ENCODE peak calls at places on chromosomes 7 and 10, in five cellular contexts. One of them, this sample, is unnamed.

GRCh38 chr7:8216291-8216690 is 45.7 kb downstream of the ICA1 start:
- DNase-seq in IMR-90: no peak
- DNase-seq in H9: no peak
- DNase-seq in neuronal stem cell: no peak
- DNase-seq in H1: no peak
- DNase-seq in this sample: no peak

GRCh38 chr7:151755131-151755787 is 121.7 kb downstream of the PRKAG2 start:
- DNase-seq in IMR-90: peak; percentile 82
- DNase-seq in H9: peak; percentile 58
- DNase-seq in neuronal stem cell: no peak
- DNase-seq in H1: no peak
- DNase-seq in this sample: peak; percentile 56

GRCh38 chr10:15748137-15748536 is 28.4 kb upstream of the ITGA8 start:
- DNase-seq in IMR-90: no peak
- DNase-seq in H9: no peak
- DNase-seq in neuronal stem cell: no peak
- DNase-seq in H1: no peak
- DNase-seq in this sample: no peak

GRCh38 chr10:86440874-86441838 is 74.6 kb upstream of the GRID1 start:
- DNase-seq in IMR-90: peak; percentile 91
- DNase-seq in H9: no peak
- DNase-seq in neuronal stem cell: no peak
- DNase-seq in H1: no peak
- DNase-seq in this sample: peak; percentile 16

GRCh38 chr7:76201732-76202665 is at the start of gene SRRM3:
- DNase-seq in IMR-90: peak; percentile 72
- DNase-seq in H9: peak; percentile 88
- DNase-seq in neuronal stem cell: peak; percentile 89
- DNase-seq in H1: no peak
- DNase-seq in this sample: peak; percentile 90

GRCh38 chr10:34194259-34194658 is 620.8 kb downstream of the PARD3 start:
- DNase-seq in IMR-90: peak; percentile 88
- DNase-seq in H9: no peak
- DNase-seq in neuronal stem cell: no peak
- DNase-seq in H1: no peak
- DNase-seq in this sample: no peak

GRCh38 chr10:61286695-61287094 is 166.5 kb downstream of the TMEM26 start:
- DNase-seq in IMR-90: no peak
- DNase-seq in H9: no peak
- DNase-seq in neuronal stem cell: no peak
- DNase-seq in H1: no peak
- DNase-seq in this sample: no peak

GRCh38 chr7:85150624-85151023 is 36.2 kb downstream of the SEMA3D start:
- DNase-seq in IMR-90: no peak
- DNase-seq in H9: no peak
- DNase-seq in neuronal stem cell: no peak
- DNase-seq in H1: no peak
- DNase-seq in this sample: no peak

GRCh38 chr7:148144827-148145226 is 445.7 kb upstream of the C7orf33 start:
- DNase-seq in IMR-90: no peak
- DNase-seq in H9: no peak
- DNase-seq in neuronal stem cell: no peak
- DNase-seq in H1: no peak
- DNase-seq in this sample: no peak

DNA sequence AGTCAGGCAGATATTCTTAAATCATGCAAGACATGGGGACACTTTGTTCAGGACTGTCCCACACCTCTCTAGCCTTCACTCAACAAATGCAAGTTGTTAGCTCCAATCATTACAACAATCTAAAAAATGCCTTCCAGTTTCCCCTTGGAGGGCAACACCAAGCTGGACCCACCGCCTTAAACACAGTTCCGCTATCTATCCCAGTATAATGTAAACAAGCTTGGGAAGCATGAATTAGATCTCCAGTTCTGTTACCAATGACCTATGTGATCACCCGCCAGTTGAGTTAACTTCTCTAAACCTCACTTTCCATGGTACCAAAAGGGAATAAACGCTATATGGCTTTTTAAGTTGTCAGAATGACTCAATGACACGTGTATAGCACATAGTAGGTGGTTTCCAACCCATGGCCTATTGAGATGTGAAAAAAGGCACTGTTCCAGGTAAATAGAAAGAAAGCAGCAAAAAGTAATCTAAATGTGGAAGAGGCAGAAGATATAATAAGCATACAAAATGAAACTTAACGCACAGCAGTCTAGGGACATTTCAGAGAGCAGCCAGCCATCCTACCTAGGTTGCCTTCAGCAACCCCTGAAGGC is 2.4 kb upstream of the REEP3 start:
- DNase-seq in IMR-90: no peak
- DNase-seq in H9: no peak
- DNase-seq in neuronal stem cell: no peak
- DNase-seq in H1: no peak
- DNase-seq in this sample: no peak
- H3K23ac ChIP-seq in IMR-90: no peak overlapping the region
- H3K23ac ChIP-seq in H9: no peak overlapping the region
- H3K23ac ChIP-seq in neuronal stem cell: no peak overlapping the region
- H3K23ac ChIP-seq in H1: no peak overlapping the region
- H3K23ac ChIP-seq in this sample: no peak overlapping the region

DNA sequence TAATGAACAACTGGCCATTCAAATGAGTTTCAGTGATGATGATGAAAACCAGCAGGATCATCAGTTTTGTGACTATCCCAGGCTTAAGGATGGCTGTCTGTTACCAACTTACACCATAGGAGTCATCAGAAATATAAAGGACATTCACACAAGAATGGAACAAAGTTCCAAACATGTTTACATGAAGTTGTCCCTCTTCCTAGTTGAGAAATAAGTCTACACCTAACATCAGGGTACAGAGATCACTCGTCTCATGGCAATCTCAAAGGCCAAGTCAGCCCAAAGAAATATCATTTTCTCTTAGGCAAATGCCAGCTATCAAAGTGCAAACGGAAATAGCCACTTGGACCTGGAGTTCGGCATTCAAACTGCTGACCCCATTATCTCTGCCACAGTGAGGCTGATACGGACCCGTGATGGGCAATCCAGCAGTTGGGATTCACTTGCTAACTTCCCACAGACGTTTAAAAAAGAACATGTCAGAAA is 53.0 kb downstream of the CREB3L2 start:
- DNase-seq in IMR-90: no peak
- DNase-seq in H9: no peak
- DNase-seq in neuronal stem cell: no peak
- DNase-seq in H1: no peak
- DNase-seq in this sample: no peak
- H3K23ac ChIP-seq in IMR-90: no peak overlapping the region
- H3K23ac ChIP-seq in H9: no peak overlapping the region
- H3K23ac ChIP-seq in neuronal stem cell: no peak overlapping the region
- H3K23ac ChIP-seq in H1: no peak overlapping the region
- H3K23ac ChIP-seq in this sample: no peak overlapping the region

GRCh38 chr10:107898392-107898791 is 733.9 kb upstream of the SORCS1 start:
- DNase-seq in IMR-90: no peak
- DNase-seq in H9: no peak
- DNase-seq in neuronal stem cell: no peak
- DNase-seq in H1: no peak
- DNase-seq in this sample: peak; percentile 74

GRCh38 chr10:107900131-107900530 is 735.6 kb upstream of the SORCS1 start:
- DNase-seq in IMR-90: no peak
- DNase-seq in H9: no peak
- DNase-seq in neuronal stem cell: no peak
- DNase-seq in H1: no peak
- DNase-seq in this sample: no peak

GRCh38 chr10:107899663-107900062 is 735.2 kb upstream of the SORCS1 start:
- DNase-seq in IMR-90: no peak
- DNase-seq in H9: no peak
- DNase-seq in neuronal stem cell: no peak
- DNase-seq in H1: no peak
- DNase-seq in this sample: no peak

GRCh38 chr10:107901076-107901475 is 736.6 kb upstream of the SORCS1 start:
- DNase-seq in IMR-90: no peak
- DNase-seq in H9: no peak
- DNase-seq in neuronal stem cell: no peak
- DNase-seq in H1: no peak
- DNase-seq in this sample: no peak

DNA sequence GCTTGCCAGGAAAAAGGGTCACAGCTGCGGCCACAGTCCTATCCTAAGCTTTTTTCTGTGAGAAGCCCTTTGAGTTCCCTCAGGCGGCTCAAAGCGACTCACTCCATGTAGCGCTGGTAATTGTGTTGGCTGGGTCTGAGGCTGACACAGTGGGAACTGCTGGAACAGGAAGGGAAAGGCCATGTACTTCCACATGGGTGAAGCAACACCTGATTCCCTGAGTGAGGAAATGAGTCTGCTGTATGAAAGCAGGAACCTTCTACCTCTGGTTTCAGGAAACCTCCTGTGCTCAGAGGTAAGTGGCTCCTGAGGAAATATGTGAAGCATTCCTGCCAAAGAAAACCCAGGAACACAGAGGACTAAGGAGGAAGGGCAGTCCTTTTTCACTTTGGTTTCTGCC is 734.6 kb upstream of the SORCS1 start:
- DNase-seq in IMR-90: no peak
- DNase-seq in H9: peak; percentile 32
- DNase-seq in neuronal stem cell: no peak
- DNase-seq in H1: no peak
- DNase-seq in this sample: peak; percentile 73
- H3K23ac ChIP-seq in IMR-90: no peak overlapping the region
- H3K23ac ChIP-seq in H9: no peak overlapping the region
- H3K23ac ChIP-seq in neuronal stem cell: no peak overlapping the region
- H3K23ac ChIP-seq in H1: no peak overlapping the region
- H3K23ac ChIP-seq in this sample: no peak overlapping the region

GRCh38 chr10:104327745-104328635 is 10.3 kb downstream of the ITPRIP start:
- DNase-seq in IMR-90: peak; percentile 89
- DNase-seq in H9: peak; percentile 49
- DNase-seq in neuronal stem cell: no peak
- DNase-seq in H1: no peak
- DNase-seq in this sample: peak; percentile 82

GRCh38 chr10:104329754-104330153 is 8.5 kb downstream of the ITPRIP start:
- DNase-seq in IMR-90: peak; percentile 84
- DNase-seq in H9: no peak
- DNase-seq in neuronal stem cell: no peak
- DNase-seq in H1: no peak
- DNase-seq in this sample: peak; percentile 64

GRCh38 chr10:104328636-104328915 is 9.7 kb downstream of the ITPRIP start:
- DNase-seq in IMR-90: no peak
- DNase-seq in H9: no peak
- DNase-seq in neuronal stem cell: peak; percentile 89
- DNase-seq in H1: no peak
- DNase-seq in this sample: no peak

GRCh38 chr10:104330168-104331117 is 7.8 kb downstream of the ITPRIP start:
- DNase-seq in IMR-90: peak; percentile 93
- DNase-seq in H9: no peak
- DNase-seq in neuronal stem cell: no peak
- DNase-seq in H1: no peak
- DNase-seq in this sample: peak; percentile 99

DNA sequence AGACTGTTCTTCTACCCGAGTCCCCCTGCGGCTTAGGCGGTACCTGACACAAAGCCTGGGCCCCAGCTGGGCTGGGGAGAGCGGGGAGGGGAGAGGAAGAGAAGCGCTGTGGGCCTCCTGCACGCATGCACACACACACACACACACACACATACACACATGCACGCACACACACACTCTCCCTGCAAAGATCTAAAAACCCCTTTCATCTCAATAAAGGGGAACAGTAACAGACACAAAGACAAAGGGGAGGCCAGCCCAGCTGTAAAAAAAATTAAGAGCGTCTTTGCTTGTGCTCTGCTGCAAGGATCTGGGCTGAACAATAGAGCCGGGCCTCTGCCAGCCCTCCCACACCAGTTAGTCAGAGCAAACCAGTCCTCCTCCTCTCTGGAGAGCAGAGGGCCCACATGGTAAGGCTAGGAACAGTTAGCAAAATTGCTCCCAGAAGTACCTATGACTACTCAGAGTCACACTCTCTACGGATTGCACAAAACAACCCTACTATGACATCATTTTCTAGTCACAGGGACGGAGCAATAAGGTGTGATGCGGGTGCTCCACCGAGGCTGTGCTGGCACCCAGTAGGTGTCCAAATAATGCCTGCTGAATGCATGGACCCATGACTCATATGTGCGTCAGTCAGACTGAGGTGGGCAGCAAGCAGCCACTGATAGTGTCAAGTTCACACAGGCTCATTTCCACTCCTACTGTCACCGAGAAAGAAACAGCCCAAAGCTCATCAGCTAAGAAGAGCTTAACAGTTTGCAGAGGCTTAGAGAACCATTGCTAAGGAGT is 9.2 kb downstream of the ITPRIP start:
- DNase-seq in IMR-90: peak; percentile 97
- DNase-seq in H9: peak; percentile 60
- DNase-seq in neuronal stem cell: peak; percentile 79
- DNase-seq in H1: no peak
- DNase-seq in this sample: peak; percentile 100
- H3K23ac ChIP-seq in IMR-90: peak overlapping the region; percentile 92
- H3K23ac ChIP-seq in H9: no peak overlapping the region
- H3K23ac ChIP-seq in neuronal stem cell: no peak overlapping the region
- H3K23ac ChIP-seq in H1: no peak overlapping the region
- H3K23ac ChIP-seq in this sample: no peak overlapping the region

GRCh38 chr7:94510582-94511456 is 1.2 kb downstream of the CASD1 start:
- DNase-seq in IMR-90: peak; percentile 2
- DNase-seq in H9: peak; percentile 56
- DNase-seq in neuronal stem cell: peak; percentile 39
- DNase-seq in H1: peak; percentile 9
- DNase-seq in this sample: peak; percentile 29
- H3K23ac ChIP-seq in IMR-90: peak overlapping the region; percentile 83
- H3K23ac ChIP-seq in H9: no peak overlapping the region
- H3K23ac ChIP-seq in neuronal stem cell: peak overlapping the region; percentile 69
- H3K23ac ChIP-seq in H1: no peak overlapping the region
- H3K23ac ChIP-seq in this sample: no peak overlapping the region

GRCh38 chr7:44490351-44491200 is at the start of gene NUDCD3:
- DNase-seq in IMR-90: peak; percentile 77
- DNase-seq in H9: peak; percentile 87
- DNase-seq in neuronal stem cell: peak; percentile 70
- DNase-seq in H1: peak; percentile 41
- DNase-seq in this sample: peak; percentile 91
- H3K23ac ChIP-seq in IMR-90: peak within 1 kb of the TSS; percentile 97
- H3K23ac ChIP-seq in H9: no peak within 1 kb of the TSS
- H3K23ac ChIP-seq in neuronal stem cell: peak within 1 kb of the TSS; percentile 96
- H3K23ac ChIP-seq in H1: no peak within 1 kb of the TSS
- H3K23ac ChIP-seq in this sample: no peak within 1 kb of the TSS

This sample was measured in trophoblast cell.